ENCODE peak calls at places on chromosome 21, in eight cellular contexts. S is cardiac fibroblast; Q is testis; J is IMR-90; C is CD4-positive, alpha-beta T cell; N is endothelial cell; R is AG09319; G is GM13977. K is an unnamed sample.

GRCh38 chr21:33268392-33268735 is 2.2 kb downstream of the IL10RB start:
- DNase-seq in S (no peak), Q (no peak), J (no peak), C (no peak), N (no peak), R (no peak), G (no peak), K (no peak)

GRCh38 chr21:15301014-15301413 is 236.2 kb upstream of the NRIP1 start:
- DNase-seq in S (peak; percentile 44), Q (no peak), J (no peak), C (no peak), N (no peak), R (no peak), G (no peak), K (no peak)

GRCh38 chr21:38434913-38435533 is 63.3 kb downstream of the ERG start:
- DNase-seq in S (peak; percentile 71), Q (no peak), J (peak; percentile 34), C (no peak), N (no peak), R (no peak), G (no peak), K (no peak)

GRCh38 chr21:32457360-32457840 is 44.9 kb downstream of the EVA1C start:
- DNase-seq in S (peak; percentile 48), Q (peak; percentile 60), J (peak; percentile 16), C (no peak), N (no peak), R (no peak), G (no peak), K (no peak)

GRCh38 chr21:39472211-39472610 is 20.4 kb downstream of the SH3BGR start:
- DNase-seq in S (no peak), Q (no peak), J (no peak), C (no peak), N (no peak), R (no peak), G (no peak), K (no peak)

GRCh38 chr21:41605178-41605933 is 97.4 kb upstream of the TMPRSS2 start:
- DNase-seq in S (no peak), Q (no peak), J (no peak), C (no peak), N (no peak), R (no peak), G (no peak), K (no peak)

GRCh38 chr21:25039461-25040380 is 567.6 kb downstream of the MRPL39 start:
- DNase-seq in S (peak; percentile 2), Q (no peak), J (peak; percentile 5), C (no peak), N (no peak), R (no peak), G (peak; percentile 12), K (peak; percentile 26)

GRCh38 chr21:38487906-38488639 is 10.2 kb downstream of the ERG start:
- DNase-seq in S (peak; percentile 22), Q (no peak), J (no peak), C (no peak), N (no peak), R (no peak), G (no peak), K (no peak)

GRCh38 chr21:34807146-34807880 is 138.5 kb downstream of the CLIC6 start:
- DNase-seq in S (peak; percentile 99), Q (no peak), J (peak; percentile 97), C (peak; percentile 52), N (no peak), R (peak; percentile 65), G (peak; percentile 66), K (peak; percentile 98)

GRCh38 chr21:46357684-46358425 is 33.9 kb downstream of the PCNT start:
- DNase-seq in S (no peak), Q (no peak), J (no peak), C (no peak), N (no peak), R (no peak), G (no peak), K (no peak)

GRCh38 chr21:33064623-33064996 is 5.3 kb upstream of the OLIG1 start:
- DNase-seq in S (no peak), Q (no peak), J (no peak), C (no peak), N (peak; percentile 21), R (no peak), G (no peak), K (no peak)

GRCh38 chr21:46392921-46393320 is 65.8 kb upstream of the DIP2A start:
- DNase-seq in S (peak; percentile 71), Q (peak; percentile 71), J (peak; percentile 29), C (no peak), N (no peak), R (peak; percentile 27), G (no peak), K (no peak)

GRCh38 chr21:14706712-14707111 is 160.6 kb upstream of the SAMSN1 start:
- DNase-seq in S (no peak), Q (no peak), J (no peak), C (no peak), N (no peak), R (no peak), G (no peak), K (peak; percentile 6)

GRCh38 chr21:43916076-43916475 is 51.1 kb downstream of the AGPAT3 start:
- DNase-seq in S (no peak), Q (no peak), J (no peak), C (no peak), N (no peak), R (no peak), G (no peak), K (no peak)

GRCh38 chr21:43916691-43917514 is 51.9 kb downstream of the AGPAT3 start:
- DNase-seq in S (no peak), Q (no peak), J (peak; percentile 21), C (peak; percentile 74), N (no peak), R (no peak), G (peak; percentile 86), K (no peak)

GRCh38 chr21:43919283-43919682 is 54.3 kb downstream of the AGPAT3 start:
- DNase-seq in S (no peak), Q (no peak), J (no peak), C (no peak), N (no peak), R (no peak), G (no peak), K (no peak)

GRCh38 chr21:43918385-43918947 is 53.4 kb downstream of the AGPAT3 start:
- DNase-seq in S (no peak), Q (no peak), J (no peak), C (no peak), N (no peak), R (no peak), G (no peak), K (no peak)

DNA sequence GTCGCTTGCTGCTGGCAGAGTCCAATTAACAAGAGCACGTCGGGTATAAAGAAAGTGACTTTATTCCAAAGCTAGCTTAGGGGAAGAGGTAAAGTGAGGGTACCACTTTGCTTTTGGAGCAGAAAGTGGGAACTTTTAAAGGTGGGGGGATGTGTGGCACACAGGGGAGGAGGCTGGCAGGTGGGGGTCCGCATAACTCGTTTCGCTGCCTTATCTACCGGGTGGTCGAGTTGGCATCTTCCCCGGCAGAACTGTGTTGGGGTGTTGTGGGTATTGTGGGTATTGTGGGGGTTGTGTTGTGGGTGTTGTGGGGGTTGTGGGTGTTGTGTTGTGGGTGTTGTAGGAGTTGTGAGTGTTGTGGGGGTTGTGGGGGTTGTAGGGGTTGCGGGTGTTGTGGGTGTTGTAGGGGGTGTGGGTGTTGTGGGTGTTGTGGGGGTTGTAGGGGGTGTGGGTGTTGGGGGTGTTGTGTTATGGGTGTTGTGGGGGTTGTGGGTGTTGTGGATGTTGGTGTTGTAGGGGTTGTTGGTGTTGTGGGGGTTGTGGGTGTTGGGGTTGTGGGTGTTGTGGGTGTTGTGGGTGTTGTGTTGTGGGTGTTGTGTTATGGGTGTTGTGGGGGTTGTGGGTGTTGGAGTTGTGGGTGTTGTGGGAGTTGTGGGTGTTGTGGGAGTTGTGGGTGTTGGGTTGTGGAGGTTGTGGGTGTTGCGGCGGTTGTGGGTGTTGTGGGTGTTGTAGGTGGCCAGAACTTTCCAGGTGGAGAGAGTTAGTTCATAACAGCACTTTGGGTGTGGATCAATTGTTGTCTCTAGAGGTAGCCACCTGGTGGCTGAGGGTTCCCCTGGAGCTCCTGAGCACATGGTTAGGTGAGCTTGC is 52.7 kb downstream of the AGPAT3 start:
- DNase-seq in S (no peak), Q (no peak), J (no peak), C (no peak), N (no peak), R (no peak), G (no peak), K (no peak)
- TF ChIP-seq CTCF in S (no peak), Q (no peak), J (no peak), C (no peak), N (no peak), R (no peak), G (peak; percentile 46), K (peak; percentile 29)

GRCh38 chr21:20443558-20444155 is 554.6 kb upstream of the NCAM2 start:
- DNase-seq in S (no peak), Q (no peak), J (no peak), C (no peak), N (no peak), R (no peak), G (no peak), K (no peak)
- TF ChIP-seq CTCF in S (peak; percentile 14), Q (no peak), J (no peak), C (no peak), N (peak; percentile 92), R (no peak), G (peak; percentile 38), K (peak; percentile 39)

DNA sequence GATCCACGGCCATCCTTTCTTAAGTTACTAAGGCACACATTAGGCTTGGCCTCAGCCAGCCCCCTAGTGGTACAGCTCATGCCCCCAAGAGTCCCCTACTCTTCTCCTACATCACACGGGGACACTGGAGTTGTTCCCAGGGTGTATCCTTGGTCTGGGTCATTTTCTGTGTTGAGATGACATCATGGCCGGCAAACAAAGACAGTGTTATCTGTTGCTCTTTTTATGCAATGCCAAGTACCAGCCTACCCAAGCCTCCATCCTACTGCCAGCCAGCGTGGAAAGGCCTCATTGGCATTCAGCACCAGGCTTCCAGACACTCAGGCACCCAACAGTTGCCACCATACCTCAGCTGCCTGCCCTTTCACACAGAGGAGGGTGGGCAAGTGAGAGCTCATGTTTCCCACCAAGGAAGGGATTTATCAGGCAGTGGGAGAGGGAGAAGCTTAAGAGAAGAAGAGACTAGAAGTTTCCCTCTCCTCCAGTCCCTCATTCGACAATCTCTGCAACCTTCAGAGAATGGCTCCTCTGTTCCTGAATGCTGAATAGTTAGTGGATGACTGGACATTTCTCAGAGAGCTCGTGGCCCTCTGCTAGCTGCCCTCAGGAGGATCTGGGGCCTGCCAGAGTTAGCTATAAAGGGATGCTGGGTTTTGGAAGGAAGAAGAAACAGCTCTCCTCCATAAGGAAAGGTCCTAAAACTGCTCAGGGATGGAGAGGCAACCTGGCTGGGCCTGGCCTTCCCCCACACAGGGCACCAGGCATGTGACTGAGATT is 17.7 kb downstream of the CBR1 start:
- DNase-seq in S (no peak), Q (no peak), J (peak; percentile 23), C (no peak), N (no peak), R (no peak), G (no peak), K (no peak)
- TF ChIP-seq CTCF in S (peak; percentile 10), Q (no peak), J (no peak), C (no peak), N (no peak), R (no peak), G (no peak), K (peak; percentile 25)

DNA sequence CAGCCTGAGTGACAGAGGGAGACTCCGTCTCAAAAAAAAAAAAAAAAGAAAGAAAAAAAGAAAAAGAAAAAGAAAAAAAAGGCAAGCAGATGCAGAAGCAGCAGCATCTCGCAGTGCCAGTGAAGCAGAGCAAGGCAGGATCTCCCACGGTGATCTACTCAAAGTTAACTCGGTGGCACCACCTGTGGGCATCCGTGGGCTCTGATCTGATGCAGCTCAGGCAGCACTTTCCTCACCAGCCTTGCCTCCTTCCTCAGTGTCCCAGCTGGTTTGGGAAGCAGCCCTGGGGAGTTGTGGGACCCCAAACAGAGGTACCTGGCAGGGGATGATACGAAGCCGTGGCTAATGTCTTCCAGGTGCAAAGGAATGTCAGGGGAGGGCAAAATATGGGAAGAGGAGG is 104.3 kb upstream of the KRTAP19-8 start:
- DNase-seq in S (no peak), Q (no peak), J (no peak), C (peak; percentile 53), N (peak; percentile 21), R (no peak), G (no peak), K (no peak)
- TF ChIP-seq CTCF in S (no peak), Q (no peak), J (no peak), C (peak; percentile 52), N (no peak), R (no peak), G (peak; percentile 5), K (peak; percentile 27)